ENCODE peak calls at places on chromosomes 5 and 9, in nine cellular contexts. F is GM23248, A is IMR-90, R is neuronal stem cell, J is GM23338, H is K562, V is hepatocyte, M is endothelial cell of umbilical vein, P is HCT116. Q is an unnamed sample.

GRCh38 chr9:33620738-33621439 is 96.8 kb downstream of the ANKRD18B start:
- DNase-seq in F (peak), M (no peak), A (peak), H (no peak), V (peak), J (no peak), P (no peak), R (no peak), Q (no peak)

GRCh38 chr9:122228906-122229837 is at the start of gene LHX6:
- DNase-seq in F (peak), A (peak), J (peak), H (peak), V (no peak), P (no peak), M (peak), R (no peak), Q (peak)

GRCh38 chr9:74528207-74528606 is 31.1 kb downstream of the RORB start:
- DNase-seq in P (no peak), V (peak), H (no peak), A (no peak), J (no peak), F (no peak), R (no peak), M (no peak), Q (no peak)

GRCh38 chr5:140497897-140498296 is 49.6 kb upstream of the EIF4EBP3 start:
- DNase-seq in J (no peak), P (no peak), R (no peak), F (peak), H (no peak), A (no peak), M (no peak), V (peak), Q (no peak)

GRCh38 chr9:135320943-135321342 is 158.6 kb upstream of the PPP1R26 start:
- DNase-seq in V (no peak), F (no peak), A (no peak), H (no peak), P (no peak), M (no peak), J (no peak), R (no peak), Q (no peak)

GRCh38 chr5:102902647-102903046 is 147.5 kb downstream of the PAM start:
- DNase-seq in V (no peak), F (no peak), M (peak), R (no peak), J (no peak), A (no peak), P (no peak), H (no peak), Q (no peak)

GRCh38 chr9:20041717-20042116 is 252.9 kb upstream of the SLC24A2 start:
- DNase-seq in J (no peak), V (peak), A (no peak), H (no peak), F (no peak), M (no peak), P (no peak), R (no peak), Q (no peak)

GRCh38 chr5:107282061-107282460 is 388.7 kb downstream of the EFNA5 start:
- DNase-seq in M (peak), R (no peak), J (no peak), A (no peak), H (no peak), P (no peak), V (no peak), F (no peak), Q (no peak)

GRCh38 chr5:5822729-5823257 is 400.3 kb downstream of the ICE1 start:
- DNase-seq in A (no peak), P (no peak), R (no peak), H (no peak), F (no peak), J (no peak), M (no peak), V (no peak), Q (no peak)

GRCh38 chr5:163978897-163979296 is 473.5 kb downstream of the MAT2B start:
- DNase-seq in J (peak), H (no peak), M (no peak), P (no peak), R (no peak), V (no peak), A (no peak), F (no peak), Q (peak)

GRCh38 chr9:85890962-85891361 is 50.0 kb upstream of the NAA35 start:
- DNase-seq in J (no peak), H (no peak), F (no peak), P (no peak), A (no peak), V (no peak), R (no peak), M (no peak), Q (no peak)

GRCh38 chr5:73494716-73495115 is 3.5 kb upstream of the BTF3 start:
- DNase-seq in F (no peak), J (no peak), A (no peak), M (peak), R (no peak), H (no peak), P (no peak), V (no peak), Q (no peak)

GRCh38 chr5:4188704-4189103 is 593.1 kb downstream of the IRX1 start:
- DNase-seq in F (no peak), V (no peak), H (no peak), M (no peak), J (no peak), A (no peak), P (no peak), R (no peak), Q (no peak)

GRCh38 chr9:125544988-125545651 is 161.9 kb downstream of the MAPKAP1 start:
- DNase-seq in A (peak), H (no peak), R (no peak), M (peak), J (no peak), F (peak), P (no peak), V (peak), Q (no peak)

GRCh38 chr5:84059672-84060071 is 325.0 kb downstream of the EDIL3 start:
- DNase-seq in M (no peak), A (no peak), F (no peak), R (no peak), J (no peak), P (no peak), V (no peak), H (no peak), Q (no peak)

GRCh38 chr9:129826344-129826743 is 2.4 kb upstream of the TOR1A start:
- DNase-seq in A (no peak), H (peak), V (no peak), R (no peak), P (no peak), J (no peak), M (no peak), F (peak), Q (no peak)

DNA sequence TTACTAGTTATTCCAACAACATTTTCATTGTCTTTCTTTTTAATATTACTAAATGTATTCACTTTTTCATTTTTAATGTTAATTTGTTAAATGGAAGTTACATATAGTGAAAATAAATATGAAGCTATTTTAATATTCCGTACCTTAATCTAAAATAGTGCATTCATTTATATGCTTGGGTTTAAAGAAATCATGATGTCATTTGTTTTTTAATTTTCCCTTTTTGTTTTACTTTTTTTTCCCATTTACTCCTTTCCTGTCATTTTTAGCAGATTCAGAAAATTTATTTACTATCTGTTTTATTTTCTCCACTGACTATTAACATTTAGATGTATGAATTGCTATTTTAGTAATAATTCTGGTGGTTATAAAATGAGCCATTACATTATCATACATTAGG is 183.0 kb upstream of the CDH9 start:
- DNase-seq in A (no peak), M (no peak), R (no peak), F (no peak), P (no peak), H (no peak), V (no peak), J (no peak), Q (no peak)
- H3K4me3 ChIP-seq in A (no peak), M (no peak), R (no peak), F (no peak), P (no peak), H (peak), V (no peak), J (no peak), Q (no peak)

GRCh38 chr9:15138357-15138686 is 168.7 kb downstream of the TTC39B start:
- DNase-seq in J (peak), V (no peak), M (no peak), P (no peak), R (no peak), A (no peak), H (no peak), F (no peak), Q (no peak)

GRCh38 chr9:15137089-15137488 is 169.9 kb downstream of the TTC39B start:
- DNase-seq in H (no peak), R (no peak), J (no peak), A (no peak), V (no peak), M (no peak), P (no peak), F (no peak), Q (no peak)

GRCh38 chr9:15135167-15135792 is 171.7 kb downstream of the TTC39B start:
- DNase-seq in A (peak), P (peak), F (peak), R (peak), V (peak), J (peak), M (peak), H (peak), Q (peak)

GRCh38 chr9:15137658-15138356 is 169.2 kb downstream of the TTC39B start:
- DNase-seq in F (no peak), P (no peak), M (no peak), R (no peak), H (no peak), J (no peak), V (no peak), A (no peak), Q (no peak)

DNA sequence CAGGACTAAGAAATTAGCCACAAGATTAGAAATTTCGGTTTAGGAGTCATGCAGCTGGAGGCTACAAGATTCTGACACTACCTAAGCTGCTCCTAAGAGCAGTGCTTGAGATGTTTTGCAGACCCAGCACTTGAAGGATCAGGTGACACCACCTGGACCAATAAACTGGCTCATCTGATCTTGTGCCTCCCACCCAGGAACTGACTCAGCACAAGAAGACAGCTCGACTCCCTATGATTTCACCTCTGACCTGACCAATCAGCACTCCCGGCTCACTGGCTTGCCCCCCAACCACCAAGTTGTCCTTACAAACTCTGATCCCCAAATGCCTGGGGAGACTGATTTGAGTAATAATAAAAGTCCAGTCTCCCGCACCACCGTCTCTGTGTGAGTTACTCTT is 170.4 kb downstream of the TTC39B start:
- DNase-seq in A (no peak), R (no peak), F (peak), J (peak), H (peak), V (peak), M (no peak), P (peak), Q (no peak)
- H2AFZ ChIP-seq in A (no peak), R (peak), F (no peak), J (no peak), H (peak), V (no peak), M (no peak), P (no peak), Q (no peak)

GRCh38 chr9:16425572-16425971 is 444.9 kb downstream of the BNC2 start:
- DNase-seq in V (no peak), H (no peak), M (no peak), R (no peak), F (peak), J (no peak), A (peak), P (no peak), Q (no peak)
- H3K4me3 ChIP-seq in V (no peak), H (no peak), M (no peak), R (no peak), F (peak), J (no peak), A (no peak), P (no peak), Q (no peak)

GRCh38 chr9:117957267-117957666 is 253.1 kb downstream of the TLR4 start:
- DNase-seq in P (no peak), A (no peak), V (no peak), R (no peak), F (no peak), H (no peak), J (no peak), M (no peak), Q (no peak)

GRCh38 chr9:117963493-117963892 is 259.3 kb downstream of the TLR4 start:
- DNase-seq in V (no peak), A (no peak), M (no peak), R (no peak), H (no peak), P (no peak), F (no peak), J (peak), Q (peak)

DNA sequence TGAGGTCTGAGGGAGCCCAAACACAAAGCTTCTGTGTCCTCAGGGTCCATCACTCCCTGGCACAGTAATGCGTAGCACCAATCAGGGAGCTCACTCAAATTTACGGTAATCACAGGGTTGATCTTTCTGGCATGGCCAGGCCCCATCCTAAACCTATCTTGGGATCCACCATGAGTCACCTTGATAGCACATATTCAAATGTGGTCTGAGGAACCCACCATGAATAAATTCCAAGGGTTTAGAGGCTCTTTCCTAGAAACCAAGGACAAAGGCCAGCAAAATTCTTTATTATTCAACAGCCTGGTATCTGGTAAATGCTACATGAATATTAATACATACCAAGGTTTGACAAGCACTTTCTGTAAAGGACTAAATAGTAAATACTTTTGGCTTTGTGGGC is 254.5 kb downstream of the TLR4 start:
- DNase-seq in J (peak), V (no peak), F (no peak), R (no peak), P (no peak), M (no peak), H (no peak), A (no peak), Q (no peak)
- H2AFZ ChIP-seq in J (no peak), V (no peak), F (no peak), R (no peak), P (no peak), M (no peak), H (no peak), A (no peak), Q (no peak)

GRCh38 chr5:161545701-161546462 is 643 bp downstream of the GABRB2 start:
- DNase-seq in P (no peak), F (no peak), M (no peak), V (no peak), A (no peak), H (no peak), R (peak), J (peak), Q (peak)
- H3K4me3 ChIP-seq in P (no peak), F (no peak), M (peak), V (peak), A (no peak), H (no peak), R (peak), J (peak), Q (peak)

DNA sequence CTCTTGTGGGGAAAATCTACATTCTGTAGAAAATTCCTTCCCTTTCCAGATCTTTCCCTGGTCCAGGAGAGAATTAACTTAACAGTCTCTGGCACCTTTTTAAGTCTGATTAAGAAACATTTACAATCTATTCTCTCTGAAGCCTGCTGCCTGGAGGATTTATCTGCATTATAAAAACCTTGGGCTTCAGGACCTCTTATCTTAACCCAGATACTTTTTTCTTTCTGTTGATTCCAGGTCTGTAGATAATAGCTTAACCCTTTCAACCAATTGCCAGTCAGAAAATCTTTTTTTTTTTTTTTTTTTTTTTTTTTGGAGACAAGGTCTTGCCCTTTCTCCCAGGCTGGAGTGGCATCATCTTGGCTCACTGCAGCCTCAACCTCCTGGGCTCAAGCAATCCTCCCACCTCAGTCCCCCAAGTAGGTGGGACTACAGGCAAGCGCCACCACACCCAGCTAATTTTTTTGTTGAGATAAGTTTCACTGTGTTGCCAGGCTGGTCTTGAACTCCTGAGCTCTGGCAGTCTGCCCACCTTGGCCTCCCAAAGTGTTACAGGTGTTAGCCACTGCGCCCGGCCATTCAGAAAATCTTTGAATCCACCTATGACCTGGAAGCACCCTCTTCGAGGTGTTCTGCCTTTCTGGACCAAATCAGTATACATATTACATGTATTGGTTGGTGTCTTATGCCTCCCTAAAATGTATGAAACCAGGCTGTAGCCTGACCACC is 61.2 kb downstream of the KIAA1958 start:
- DNase-seq in J (peak), A (no peak), M (no peak), F (no peak), H (no peak), V (no peak), R (no peak), P (no peak), Q (no peak)
- H2AFZ ChIP-seq in J (no peak), A (no peak), M (no peak), F (no peak), H (no peak), V (no peak), R (no peak), P (no peak), Q (no peak)

DNA sequence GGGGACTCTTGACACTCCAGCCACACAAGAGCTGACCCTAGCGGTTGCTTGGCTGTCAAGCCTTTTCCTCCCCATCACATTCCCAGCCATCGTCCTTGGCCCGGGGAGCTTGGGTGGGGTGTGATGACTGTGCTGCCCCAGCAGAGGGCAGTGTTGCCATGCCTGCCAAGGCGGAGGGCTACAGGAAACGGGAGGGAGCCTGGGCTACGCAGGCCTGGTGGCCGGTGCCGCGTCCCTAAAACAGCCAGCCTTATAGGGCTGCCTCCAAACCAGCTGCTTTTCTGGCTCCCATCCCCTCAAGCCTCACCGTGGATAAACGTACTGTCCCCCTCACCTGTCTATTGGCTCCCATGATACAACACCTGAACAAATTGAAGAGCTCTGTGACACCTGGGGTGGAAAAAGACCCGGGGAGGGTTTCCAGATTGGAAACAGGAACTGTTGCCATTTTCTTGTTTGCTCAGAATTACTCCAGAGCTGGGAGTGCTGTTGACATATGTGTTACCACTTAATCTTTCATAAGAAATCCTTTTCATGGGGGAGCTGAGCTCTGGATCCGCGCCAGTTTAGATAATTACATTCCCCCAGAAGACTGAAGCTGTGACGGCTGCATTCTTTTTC is 72.8 kb upstream of the ASTN2 start:
- DNase-seq in J (peak), F (peak), V (peak), A (peak), H (peak), P (no peak), R (peak), M (peak), Q (peak)
- H3K4me3 ChIP-seq in J (peak), F (no peak), V (no peak), A (no peak), H (no peak), P (no peak), R (no peak), M (no peak), Q (no peak)

DNA sequence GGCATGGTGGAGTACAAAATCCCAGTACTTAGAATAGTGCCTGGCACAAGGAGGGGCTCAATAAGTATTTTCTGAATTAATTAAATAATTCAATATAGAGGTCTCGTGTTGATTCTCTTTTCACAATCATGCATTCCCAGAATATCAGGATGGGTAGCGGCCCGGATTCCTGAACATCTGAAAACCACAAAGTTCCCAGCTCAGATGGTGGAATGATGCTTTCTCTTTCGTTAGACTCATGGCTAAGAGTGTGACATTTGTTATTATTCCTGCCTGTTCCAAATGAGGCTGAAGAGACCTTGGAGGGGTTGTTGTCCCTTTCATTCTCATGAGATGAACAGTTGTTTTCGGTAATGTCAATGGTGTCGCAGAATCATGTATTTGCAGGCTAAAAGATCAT is 95.4 kb upstream of the LIFR start:
- DNase-seq in V (no peak), F (no peak), M (no peak), P (no peak), A (no peak), J (no peak), R (no peak), H (no peak), Q (no peak)
- H2AFZ ChIP-seq in V (no peak), F (no peak), M (no peak), P (peak), A (no peak), J (no peak), R (no peak), H (no peak), Q (no peak)

GRCh38 chr9:124008855-124009834 is 2.4 kb upstream of the LHX2 start:
- DNase-seq in V (no peak), R (peak), F (no peak), J (peak), H (no peak), A (no peak), P (no peak), M (no peak), Q (peak)
- H3K4me3 ChIP-seq in V (no peak), R (peak), F (no peak), J (peak), H (no peak), A (no peak), P (peak), M (no peak), Q (peak)

Q was measured in neural progenitor cell.